ENCODE peak calls at places on chromosome 1, in eight cellular contexts. Q, N, D, O, U, J, G and B are unnamed samples.

GRCh38 chr1:101150266-101150665 is 86.6 kb upstream of the S1PR1 start:
- DNase-seq in U (no peak), Q (no peak), G (no peak), J (no peak), N (no peak), O (no peak), D (no peak), B (no peak)

GRCh38 chr1:156705321-156705917 is at the start of gene CRABP2:
- DNase-seq in O (peak), N (no peak), U (peak), Q (peak), J (no peak), G (no peak), D (no peak), B (peak)

GRCh38 chr1:3618576-3618903 is 6.3 kb upstream of the TPRG1L start:
- DNase-seq in Q (no peak), D (no peak), G (no peak), N (no peak), J (no peak), O (no peak), U (no peak), B (no peak)

GRCh38 chr1:59414406-59415133 is 117.7 kb downstream of the FGGY start:
- DNase-seq in O (no peak), U (peak), N (no peak), Q (no peak), D (no peak), J (no peak), G (no peak), B (no peak)

GRCh38 chr1:41733021-41733420 is 185.7 kb downstream of the HIVEP3 start:
- DNase-seq in U (no peak), G (no peak), N (no peak), D (no peak), O (no peak), J (no peak), Q (no peak), B (no peak)

GRCh38 chr1:172326171-172326570 is 94.3 kb upstream of the C1orf105 start:
- DNase-seq in G (no peak), U (no peak), J (no peak), Q (no peak), N (no peak), D (no peak), O (no peak), B (no peak)

GRCh38 chr1:74652711-74653131 is 20.9 kb downstream of the ERICH3 start:
- DNase-seq in Q (no peak), G (no peak), J (no peak), N (no peak), O (no peak), U (peak), D (no peak), B (no peak)

GRCh38 chr1:45843474-45843905 is 40.1 kb downstream of the MAST2 start:
- DNase-seq in D (no peak), J (no peak), Q (no peak), O (no peak), U (no peak), G (peak), N (no peak), B (no peak)

GRCh38 chr1:66271904-66272254 is 262.1 kb upstream of the SGIP1 start:
- DNase-seq in U (peak), G (no peak), J (peak), O (peak), D (no peak), N (no peak), Q (peak), B (peak)

GRCh38 chr1:213296558-213296957 is 245.5 kb downstream of the RPS6KC1 start:
- DNase-seq in N (no peak), J (no peak), D (no peak), O (no peak), Q (no peak), U (no peak), G (no peak), B (no peak)

GRCh38 chr1:4838231-4838630 is 183.8 kb downstream of the AJAP1 start:
- DNase-seq in Q (no peak), J (no peak), G (no peak), O (no peak), D (no peak), N (no peak), U (no peak), B (no peak)

GRCh38 chr1:10471411-10472219 is 714 bp downstream of the DFFA start:
- DNase-seq in U (no peak), O (no peak), J (no peak), Q (peak), G (no peak), N (no peak), D (no peak), B (no peak)

GRCh38 chr1:150148834-150149489 is 754 bp upstream of the PLEKHO1 start:
- DNase-seq in Q (no peak), G (no peak), U (no peak), N (no peak), D (no peak), J (no peak), O (no peak), B (no peak)

GRCh38 chr1:6734579-6735397 is 33.2 kb upstream of the DNAJC11 start:
- DNase-seq in D (no peak), G (no peak), U (no peak), Q (no peak), J (no peak), O (no peak), N (no peak), B (no peak)

GRCh38 chr1:164713446-164714204 is 154.6 kb downstream of the PBX1 start:
- DNase-seq in N (no peak), O (no peak), G (no peak), D (no peak), Q (no peak), U (no peak), J (no peak), B (no peak)

GRCh38 chr1:172351347-172351746 is 69.1 kb upstream of the C1orf105 start:
- DNase-seq in J (no peak), D (no peak), G (no peak), Q (no peak), U (no peak), N (no peak), O (no peak), B (no peak)

GRCh38 chr1:63877816-63878215 is 104.0 kb downstream of the ROR1 start:
- DNase-seq in N (no peak), O (no peak), J (peak), G (no peak), D (no peak), Q (no peak), U (peak), B (no peak)

GRCh38 chr1:11307837-11308236 is 34.8 kb downstream of the UBIAD1 start:
- DNase-seq in G (no peak), Q (no peak), O (no peak), J (no peak), D (no peak), U (peak), N (no peak), B (no peak)

GRCh38 chr1:201214461-201214860 is 23.8 kb downstream of the IGFN1 start:
- DNase-seq in O (no peak), Q (no peak), U (no peak), J (no peak), N (no peak), D (peak), G (no peak), B (no peak)

GRCh38 chr1:240522122-240522822 is 89.7 kb downstream of the GREM2 start:
- DNase-seq in G (no peak), O (no peak), N (no peak), Q (no peak), U (no peak), J (no peak), D (no peak), B (no peak)

GRCh38 chr1:107572674-107573205 is 392.2 kb downstream of the VAV3 start:
- DNase-seq in J (no peak), N (no peak), Q (no peak), D (no peak), G (peak), O (no peak), U (peak), B (no peak)

GRCh38 chr1:183279835-183280234 is 93.8 kb downstream of the LAMC2 start:
- DNase-seq in O (peak), G (peak), N (no peak), D (no peak), U (peak), J (peak), Q (peak), B (peak)

GRCh38 chr1:157770442-157771043 is 6.4 kb downstream of the FCRL2 start:
- DNase-seq in U (no peak), N (no peak), J (no peak), O (no peak), D (no peak), Q (no peak), G (no peak), B (no peak)

GRCh38 chr1:66468712-66469111 is 65.2 kb upstream of the SGIP1 start:
- DNase-seq in D (no peak), J (no peak), N (no peak), G (no peak), O (no peak), Q (no peak), U (no peak), B (no peak)

GRCh38 chr1:72282271-72282656 is at the start of gene NEGR1:
- DNase-seq in N (no peak), J (peak), O (peak), D (no peak), G (peak), Q (peak), U (peak), B (peak)

GRCh38 chr1:181354865-181355264 is 128.5 kb upstream of the CACNA1E start:
- DNase-seq in U (no peak), D (no peak), N (no peak), J (no peak), Q (no peak), G (no peak), O (no peak), B (no peak)

GRCh38 chr1:13893456-13893855 is 193.5 kb downstream of the PRDM2 start:
- DNase-seq in N (no peak), U (no peak), Q (no peak), G (no peak), O (no peak), D (no peak), J (no peak), B (no peak)

GRCh38 chr1:116931016-116931918 is 21.6 kb downstream of the PTGFRN start:
- DNase-seq in N (no peak), D (no peak), O (no peak), Q (no peak), U (no peak), G (no peak), J (no peak), B (no peak)

GRCh38 chr1:248858096-248858890 is 592 bp downstream of the ZNF692 start:
- DNase-seq in G (peak), N (no peak), Q (peak), D (no peak), J (peak), O (peak), U (peak), B (peak)

GRCh38 chr1:209249280-209249670 is 334.2 kb upstream of the CAMK1G start:
- DNase-seq in N (no peak), G (no peak), D (no peak), U (no peak), Q (no peak), J (no peak), O (no peak), B (no peak)

GRCh38 chr1:96370752-96371151 is 350.8 kb upstream of the PTBP2 start:
- DNase-seq in J (no peak), O (no peak), D (no peak), G (peak), N (no peak), U (peak), Q (no peak), B (no peak)

GRCh38 chr1:156727914-156728598 is at the start of gene METTL25B:
- DNase-seq in J (peak), U (peak), G (no peak), N (peak), O (peak), D (peak), Q (peak), B (peak)

GRCh38 chr1:12650001-12650421 is 6.1 kb downstream of the AADACL4 start:
- DNase-seq in Q (no peak), O (no peak), D (no peak), G (no peak), N (no peak), U (peak), J (no peak), B (no peak)

GRCh38 chr1:182383934-182384333 is 7.7 kb downstream of the GLUL start:
- DNase-seq in N (no peak), D (no peak), U (no peak), O (no peak), G (no peak), J (no peak), Q (no peak), B (no peak)

GRCh38 chr1:117802546-117803257 is 126.7 kb downstream of the GDAP2 start:
- DNase-seq in D (no peak), G (no peak), Q (no peak), J (no peak), N (no peak), U (no peak), O (no peak), B (no peak)

GRCh38 chr1:168762473-168762872 is 33.5 kb upstream of the DPT start:
- DNase-seq in J (no peak), U (no peak), N (no peak), O (no peak), D (no peak), Q (no peak), G (no peak), B (no peak)

GRCh38 chr1:227557962-227558806 is 5.2 kb upstream of the ZNF678 start:
- DNase-seq in N (no peak), J (no peak), O (no peak), U (no peak), D (no peak), G (no peak), Q (peak), B (no peak)